ENCODE peak calls at places on chromosomes 12 and 14, in ten cellular contexts. One of them, this sample, is unnamed.

GRCh38 chr14:100536721-100537700 is 50.2 kb downstream of the BEGAIN start:
- DNase-seq in NCI-H2029 treated with DMSO at 0.1 percent for 48 hours: no peak
- DNase-seq in activated CD4-positive, alpha-beta memory T cell treated with anti-CD3 and anti-CD28 coated beads, Interleukin-2, amount 10 ng/mL, durations not matched to agents 7 days and 5 days: no peak
- DNase-seq in amniotic stem cell: no peak
- DNase-seq in stimulated activated CD8-positive, alpha-beta memory T cell treated with anti-CD3 and anti-CD28 coated beads, Interleukin-2, amount 100 ng/mL, for 1 hour: no peak
- DNase-seq in uterus: peak; percentile 11
- DNase-seq in SK-MEL-5: no peak
- DNase-seq in AG04450: no peak
- DNase-seq in HT-29: no peak
- DNase-seq in mucosa of gallbladder: no peak
- DNase-seq in this sample: no peak

GRCh38 chr12:13141686-13142085 is 38.2 kb upstream of the GSG1 start:
- DNase-seq in AG04450: no peak
- DNase-seq in uterus: no peak
- DNase-seq in stimulated activated CD8-positive, alpha-beta memory T cell treated with anti-CD3 and anti-CD28 coated beads, Interleukin-2, amount 100 ng/mL, for 1 hour: no peak
- DNase-seq in SK-MEL-5: no peak
- DNase-seq in HT-29: no peak
- DNase-seq in NCI-H2029 treated with DMSO at 0.1 percent for 48 hours: no peak
- DNase-seq in activated CD4-positive, alpha-beta memory T cell treated with anti-CD3 and anti-CD28 coated beads, Interleukin-2, amount 10 ng/mL, durations not matched to agents 7 days and 5 days: no peak
- DNase-seq in mucosa of gallbladder: no peak
- DNase-seq in amniotic stem cell: no peak
- DNase-seq in this sample: no peak

GRCh38 chr12:15088115-15088514 is 115.3 kb downstream of the PDE6H start:
- DNase-seq in activated CD4-positive, alpha-beta memory T cell treated with anti-CD3 and anti-CD28 coated beads, Interleukin-2, amount 10 ng/mL, durations not matched to agents 7 days and 5 days: peak; percentile 23
- DNase-seq in SK-MEL-5: no peak
- DNase-seq in NCI-H2029 treated with DMSO at 0.1 percent for 48 hours: no peak
- DNase-seq in AG04450: no peak
- DNase-seq in HT-29: no peak
- DNase-seq in stimulated activated CD8-positive, alpha-beta memory T cell treated with anti-CD3 and anti-CD28 coated beads, Interleukin-2, amount 100 ng/mL, for 1 hour: no peak
- DNase-seq in mucosa of gallbladder: no peak
- DNase-seq in amniotic stem cell: no peak
- DNase-seq in uterus: no peak
- DNase-seq in this sample: no peak

GRCh38 chr14:100557658-100558057 is 29.6 kb downstream of the BEGAIN start:
- DNase-seq in mucosa of gallbladder: no peak
- DNase-seq in AG04450: no peak
- DNase-seq in amniotic stem cell: no peak
- DNase-seq in HT-29: no peak
- DNase-seq in SK-MEL-5: no peak
- DNase-seq in activated CD4-positive, alpha-beta memory T cell treated with anti-CD3 and anti-CD28 coated beads, Interleukin-2, amount 10 ng/mL, durations not matched to agents 7 days and 5 days: no peak
- DNase-seq in stimulated activated CD8-positive, alpha-beta memory T cell treated with anti-CD3 and anti-CD28 coated beads, Interleukin-2, amount 100 ng/mL, for 1 hour: no peak
- DNase-seq in uterus: no peak
- DNase-seq in NCI-H2029 treated with DMSO at 0.1 percent for 48 hours: no peak
- DNase-seq in this sample: no peak

GRCh38 chr12:22518067-22518719 is 26.1 kb downstream of the C2CD5 start:
- DNase-seq in mucosa of gallbladder: peak; percentile 61
- DNase-seq in HT-29: peak; percentile 55
- DNase-seq in NCI-H2029 treated with DMSO at 0.1 percent for 48 hours: peak; percentile 83
- DNase-seq in SK-MEL-5: no peak
- DNase-seq in AG04450: no peak
- DNase-seq in stimulated activated CD8-positive, alpha-beta memory T cell treated with anti-CD3 and anti-CD28 coated beads, Interleukin-2, amount 100 ng/mL, for 1 hour: no peak
- DNase-seq in activated CD4-positive, alpha-beta memory T cell treated with anti-CD3 and anti-CD28 coated beads, Interleukin-2, amount 10 ng/mL, durations not matched to agents 7 days and 5 days: no peak
- DNase-seq in uterus: no peak
- DNase-seq in amniotic stem cell: no peak
- DNase-seq in this sample: no peak

GRCh38 chr14:72498646-72499045 is 395.3 kb downstream of the DPF3 start:
- DNase-seq in amniotic stem cell: no peak
- DNase-seq in activated CD4-positive, alpha-beta memory T cell treated with anti-CD3 and anti-CD28 coated beads, Interleukin-2, amount 10 ng/mL, durations not matched to agents 7 days and 5 days: no peak
- DNase-seq in AG04450: no peak
- DNase-seq in HT-29: no peak
- DNase-seq in stimulated activated CD8-positive, alpha-beta memory T cell treated with anti-CD3 and anti-CD28 coated beads, Interleukin-2, amount 100 ng/mL, for 1 hour: no peak
- DNase-seq in SK-MEL-5: no peak
- DNase-seq in mucosa of gallbladder: no peak
- DNase-seq in uterus: no peak
- DNase-seq in NCI-H2029 treated with DMSO at 0.1 percent for 48 hours: no peak
- DNase-seq in this sample: no peak

GRCh38 chr12:22408605-22409004 is 74.1 kb upstream of the ST8SIA1 start:
- DNase-seq in amniotic stem cell: no peak
- DNase-seq in stimulated activated CD8-positive, alpha-beta memory T cell treated with anti-CD3 and anti-CD28 coated beads, Interleukin-2, amount 100 ng/mL, for 1 hour: no peak
- DNase-seq in mucosa of gallbladder: no peak
- DNase-seq in NCI-H2029 treated with DMSO at 0.1 percent for 48 hours: no peak
- DNase-seq in AG04450: no peak
- DNase-seq in HT-29: no peak
- DNase-seq in activated CD4-positive, alpha-beta memory T cell treated with anti-CD3 and anti-CD28 coated beads, Interleukin-2, amount 10 ng/mL, durations not matched to agents 7 days and 5 days: no peak
- DNase-seq in SK-MEL-5: no peak
- DNase-seq in uterus: no peak
- DNase-seq in this sample: no peak

GRCh38 chr14:81831128-81831815 is 297.6 kb upstream of the SEL1L start:
- DNase-seq in HT-29: no peak
- DNase-seq in SK-MEL-5: no peak
- DNase-seq in activated CD4-positive, alpha-beta memory T cell treated with anti-CD3 and anti-CD28 coated beads, Interleukin-2, amount 10 ng/mL, durations not matched to agents 7 days and 5 days: no peak
- DNase-seq in mucosa of gallbladder: peak; percentile 15
- DNase-seq in stimulated activated CD8-positive, alpha-beta memory T cell treated with anti-CD3 and anti-CD28 coated beads, Interleukin-2, amount 100 ng/mL, for 1 hour: no peak
- DNase-seq in uterus: no peak
- DNase-seq in AG04450: no peak
- DNase-seq in amniotic stem cell: no peak
- DNase-seq in NCI-H2029 treated with DMSO at 0.1 percent for 48 hours: no peak
- DNase-seq in this sample: no peak

GRCh38 chr14:91228112-91229004 is 16.1 kb downstream of the GPR68 start:
- DNase-seq in activated CD4-positive, alpha-beta memory T cell treated with anti-CD3 and anti-CD28 coated beads, Interleukin-2, amount 10 ng/mL, durations not matched to agents 7 days and 5 days: peak; percentile 88
- DNase-seq in SK-MEL-5: no peak
- DNase-seq in uterus: no peak
- DNase-seq in amniotic stem cell: peak; percentile 25
- DNase-seq in AG04450: no peak
- DNase-seq in mucosa of gallbladder: no peak
- DNase-seq in HT-29: no peak
- DNase-seq in stimulated activated CD8-positive, alpha-beta memory T cell treated with anti-CD3 and anti-CD28 coated beads, Interleukin-2, amount 100 ng/mL, for 1 hour: peak; percentile 50
- DNase-seq in NCI-H2029 treated with DMSO at 0.1 percent for 48 hours: no peak
- DNase-seq in this sample: peak; percentile 58

GRCh38 chr12:43937947-43938346 is 102.1 kb downstream of the TMEM117 start:
- DNase-seq in stimulated activated CD8-positive, alpha-beta memory T cell treated with anti-CD3 and anti-CD28 coated beads, Interleukin-2, amount 100 ng/mL, for 1 hour: no peak
- DNase-seq in amniotic stem cell: no peak
- DNase-seq in activated CD4-positive, alpha-beta memory T cell treated with anti-CD3 and anti-CD28 coated beads, Interleukin-2, amount 10 ng/mL, durations not matched to agents 7 days and 5 days: no peak
- DNase-seq in HT-29: peak; percentile 8
- DNase-seq in uterus: no peak
- DNase-seq in AG04450: no peak
- DNase-seq in SK-MEL-5: peak; percentile 98
- DNase-seq in NCI-H2029 treated with DMSO at 0.1 percent for 48 hours: no peak
- DNase-seq in mucosa of gallbladder: no peak
- DNase-seq in this sample: no peak

GRCh38 chr12:24795699-24796385 is 153.1 kb downstream of the BCAT1 start:
- DNase-seq in AG04450: no peak
- DNase-seq in stimulated activated CD8-positive, alpha-beta memory T cell treated with anti-CD3 and anti-CD28 coated beads, Interleukin-2, amount 100 ng/mL, for 1 hour: no peak
- DNase-seq in activated CD4-positive, alpha-beta memory T cell treated with anti-CD3 and anti-CD28 coated beads, Interleukin-2, amount 10 ng/mL, durations not matched to agents 7 days and 5 days: no peak
- DNase-seq in NCI-H2029 treated with DMSO at 0.1 percent for 48 hours: no peak
- DNase-seq in uterus: no peak
- DNase-seq in mucosa of gallbladder: no peak
- DNase-seq in amniotic stem cell: no peak
- DNase-seq in SK-MEL-5: no peak
- DNase-seq in HT-29: no peak
- DNase-seq in this sample: no peak

GRCh38 chr12:15268927-15269552 is 47.8 kb upstream of the RERG start:
- DNase-seq in HT-29: peak; percentile 78
- DNase-seq in activated CD4-positive, alpha-beta memory T cell treated with anti-CD3 and anti-CD28 coated beads, Interleukin-2, amount 10 ng/mL, durations not matched to agents 7 days and 5 days: peak; percentile 39
- DNase-seq in stimulated activated CD8-positive, alpha-beta memory T cell treated with anti-CD3 and anti-CD28 coated beads, Interleukin-2, amount 100 ng/mL, for 1 hour: no peak
- DNase-seq in amniotic stem cell: peak; percentile 2
- DNase-seq in NCI-H2029 treated with DMSO at 0.1 percent for 48 hours: peak; percentile 80
- DNase-seq in AG04450: peak; percentile 23
- DNase-seq in SK-MEL-5: peak; percentile 88
- DNase-seq in uterus: peak; percentile 65
- DNase-seq in mucosa of gallbladder: peak; percentile 21
- DNase-seq in this sample: peak; percentile 22

GRCh38 chr12:32140867-32141266 is 34.2 kb downstream of the BICD1 start:
- DNase-seq in HT-29: no peak
- DNase-seq in mucosa of gallbladder: no peak
- DNase-seq in stimulated activated CD8-positive, alpha-beta memory T cell treated with anti-CD3 and anti-CD28 coated beads, Interleukin-2, amount 100 ng/mL, for 1 hour: no peak
- DNase-seq in SK-MEL-5: no peak
- DNase-seq in activated CD4-positive, alpha-beta memory T cell treated with anti-CD3 and anti-CD28 coated beads, Interleukin-2, amount 10 ng/mL, durations not matched to agents 7 days and 5 days: no peak
- DNase-seq in AG04450: no peak
- DNase-seq in uterus: no peak
- DNase-seq in amniotic stem cell: no peak
- DNase-seq in NCI-H2029 treated with DMSO at 0.1 percent for 48 hours: no peak
- DNase-seq in this sample: no peak

GRCh38 chr12:6953417-6954315 is 2.5 kb downstream of the PTPN6 start:
- DNase-seq in mucosa of gallbladder: peak; percentile 59
- DNase-seq in HT-29: no peak
- DNase-seq in activated CD4-positive, alpha-beta memory T cell treated with anti-CD3 and anti-CD28 coated beads, Interleukin-2, amount 10 ng/mL, durations not matched to agents 7 days and 5 days: peak; percentile 84
- DNase-seq in NCI-H2029 treated with DMSO at 0.1 percent for 48 hours: no peak
- DNase-seq in amniotic stem cell: no peak
- DNase-seq in uterus: no peak
- DNase-seq in stimulated activated CD8-positive, alpha-beta memory T cell treated with anti-CD3 and anti-CD28 coated beads, Interleukin-2, amount 100 ng/mL, for 1 hour: peak; percentile 73
- DNase-seq in SK-MEL-5: no peak
- DNase-seq in AG04450: no peak
- DNase-seq in this sample: no peak

GRCh38 chr12:121784460-121784859 is 9.0 kb downstream of the RHOF start:
- DNase-seq in amniotic stem cell: peak; percentile 42
- DNase-seq in NCI-H2029 treated with DMSO at 0.1 percent for 48 hours: no peak
- DNase-seq in stimulated activated CD8-positive, alpha-beta memory T cell treated with anti-CD3 and anti-CD28 coated beads, Interleukin-2, amount 100 ng/mL, for 1 hour: no peak
- DNase-seq in AG04450: no peak
- DNase-seq in uterus: peak; percentile 71
- DNase-seq in activated CD4-positive, alpha-beta memory T cell treated with anti-CD3 and anti-CD28 coated beads, Interleukin-2, amount 10 ng/mL, durations not matched to agents 7 days and 5 days: no peak
- DNase-seq in mucosa of gallbladder: no peak
- DNase-seq in HT-29: no peak
- DNase-seq in SK-MEL-5: no peak
- DNase-seq in this sample: no peak

GRCh38 chr14:75279739-75280447 is 1.3 kb downstream of the FOS start:
- DNase-seq in amniotic stem cell: no peak
- DNase-seq in HT-29: peak; percentile 45
- DNase-seq in stimulated activated CD8-positive, alpha-beta memory T cell treated with anti-CD3 and anti-CD28 coated beads, Interleukin-2, amount 100 ng/mL, for 1 hour: no peak
- DNase-seq in AG04450: no peak
- DNase-seq in uterus: peak; percentile 45
- DNase-seq in activated CD4-positive, alpha-beta memory T cell treated with anti-CD3 and anti-CD28 coated beads, Interleukin-2, amount 10 ng/mL, durations not matched to agents 7 days and 5 days: peak; percentile 38
- DNase-seq in mucosa of gallbladder: no peak
- DNase-seq in SK-MEL-5: peak; percentile 33
- DNase-seq in NCI-H2029 treated with DMSO at 0.1 percent for 48 hours: no peak
- DNase-seq in this sample: no peak

GRCh38 chr14:26597136-26598080 is at the start of gene NOVA1:
- DNase-seq in activated CD4-positive, alpha-beta memory T cell treated with anti-CD3 and anti-CD28 coated beads, Interleukin-2, amount 10 ng/mL, durations not matched to agents 7 days and 5 days: no peak
- DNase-seq in mucosa of gallbladder: peak; percentile 10
- DNase-seq in HT-29: peak; percentile 11
- DNase-seq in uterus: peak; percentile 38
- DNase-seq in SK-MEL-5: no peak
- DNase-seq in stimulated activated CD8-positive, alpha-beta memory T cell treated with anti-CD3 and anti-CD28 coated beads, Interleukin-2, amount 100 ng/mL, for 1 hour: no peak
- DNase-seq in AG04450: no peak
- DNase-seq in amniotic stem cell: no peak
- DNase-seq in NCI-H2029 treated with DMSO at 0.1 percent for 48 hours: no peak
- DNase-seq in this sample: peak; percentile 9

GRCh38 chr12:62799126-62799736 is 135.7 kb downstream of the PPM1H start:
- DNase-seq in stimulated activated CD8-positive, alpha-beta memory T cell treated with anti-CD3 and anti-CD28 coated beads, Interleukin-2, amount 100 ng/mL, for 1 hour: peak; percentile 19
- DNase-seq in mucosa of gallbladder: peak; percentile 72
- DNase-seq in NCI-H2029 treated with DMSO at 0.1 percent for 48 hours: peak; percentile 72
- DNase-seq in amniotic stem cell: peak; percentile 56
- DNase-seq in HT-29: peak; percentile 86
- DNase-seq in SK-MEL-5: peak; percentile 85
- DNase-seq in activated CD4-positive, alpha-beta memory T cell treated with anti-CD3 and anti-CD28 coated beads, Interleukin-2, amount 10 ng/mL, durations not matched to agents 7 days and 5 days: peak; percentile 52
- DNase-seq in uterus: peak; percentile 62
- DNase-seq in AG04450: peak; percentile 43
- DNase-seq in this sample: peak; percentile 38

GRCh38 chr14:32620724-32621123 is 291.6 kb downstream of the AKAP6 start:
- DNase-seq in uterus: no peak
- DNase-seq in stimulated activated CD8-positive, alpha-beta memory T cell treated with anti-CD3 and anti-CD28 coated beads, Interleukin-2, amount 100 ng/mL, for 1 hour: no peak
- DNase-seq in mucosa of gallbladder: no peak
- DNase-seq in NCI-H2029 treated with DMSO at 0.1 percent for 48 hours: no peak
- DNase-seq in SK-MEL-5: no peak
- DNase-seq in HT-29: no peak
- DNase-seq in activated CD4-positive, alpha-beta memory T cell treated with anti-CD3 and anti-CD28 coated beads, Interleukin-2, amount 10 ng/mL, durations not matched to agents 7 days and 5 days: no peak
- DNase-seq in amniotic stem cell: no peak
- DNase-seq in AG04450: no peak
- DNase-seq in this sample: no peak

GRCh38 chr14:100285021-100285912 is 21.0 kb downstream of the SLC25A29 start:
- DNase-seq in SK-MEL-5: peak; percentile 52
- DNase-seq in uterus: peak; percentile 52
- DNase-seq in HT-29: peak; percentile 60
- DNase-seq in AG04450: no peak
- DNase-seq in mucosa of gallbladder: peak; percentile 51
- DNase-seq in amniotic stem cell: no peak
- DNase-seq in stimulated activated CD8-positive, alpha-beta memory T cell treated with anti-CD3 and anti-CD28 coated beads, Interleukin-2, amount 100 ng/mL, for 1 hour: peak; percentile 60
- DNase-seq in NCI-H2029 treated with DMSO at 0.1 percent for 48 hours: no peak
- DNase-seq in activated CD4-positive, alpha-beta memory T cell treated with anti-CD3 and anti-CD28 coated beads, Interleukin-2, amount 10 ng/mL, durations not matched to agents 7 days and 5 days: peak; percentile 81
- DNase-seq in this sample: peak; percentile 96

GRCh38 chr12:99911076-99911475 is 73.7 kb downstream of the ANKS1B start:
- DNase-seq in amniotic stem cell: peak; percentile 96
- DNase-seq in AG04450: peak; percentile 65
- DNase-seq in uterus: peak; percentile 32
- DNase-seq in HT-29: no peak
- DNase-seq in mucosa of gallbladder: peak; percentile 49
- DNase-seq in SK-MEL-5: peak; percentile 38
- DNase-seq in stimulated activated CD8-positive, alpha-beta memory T cell treated with anti-CD3 and anti-CD28 coated beads, Interleukin-2, amount 100 ng/mL, for 1 hour: no peak
- DNase-seq in NCI-H2029 treated with DMSO at 0.1 percent for 48 hours: no peak
- DNase-seq in activated CD4-positive, alpha-beta memory T cell treated with anti-CD3 and anti-CD28 coated beads, Interleukin-2, amount 10 ng/mL, durations not matched to agents 7 days and 5 days: no peak
- DNase-seq in this sample: no peak

GRCh38 chr14:98756749-98757148 is 515.2 kb downstream of the BCL11B start:
- DNase-seq in mucosa of gallbladder: no peak
- DNase-seq in HT-29: no peak
- DNase-seq in SK-MEL-5: no peak
- DNase-seq in activated CD4-positive, alpha-beta memory T cell treated with anti-CD3 and anti-CD28 coated beads, Interleukin-2, amount 10 ng/mL, durations not matched to agents 7 days and 5 days: no peak
- DNase-seq in amniotic stem cell: no peak
- DNase-seq in stimulated activated CD8-positive, alpha-beta memory T cell treated with anti-CD3 and anti-CD28 coated beads, Interleukin-2, amount 100 ng/mL, for 1 hour: no peak
- DNase-seq in uterus: no peak
- DNase-seq in NCI-H2029 treated with DMSO at 0.1 percent for 48 hours: no peak
- DNase-seq in AG04450: no peak
- DNase-seq in this sample: no peak

GRCh38 chr12:66304296-66304915 is 2.1 kb downstream of the HELB start:
- DNase-seq in mucosa of gallbladder: no peak
- DNase-seq in SK-MEL-5: no peak
- DNase-seq in uterus: no peak
- DNase-seq in NCI-H2029 treated with DMSO at 0.1 percent for 48 hours: no peak
- DNase-seq in stimulated activated CD8-positive, alpha-beta memory T cell treated with anti-CD3 and anti-CD28 coated beads, Interleukin-2, amount 100 ng/mL, for 1 hour: no peak
- DNase-seq in activated CD4-positive, alpha-beta memory T cell treated with anti-CD3 and anti-CD28 coated beads, Interleukin-2, amount 10 ng/mL, durations not matched to agents 7 days and 5 days: no peak
- DNase-seq in AG04450: no peak
- DNase-seq in amniotic stem cell: no peak
- DNase-seq in HT-29: no peak
- DNase-seq in this sample: no peak

GRCh38 chr12:63353559-63353958 is 202.6 kb upstream of the AVPR1A start:
- DNase-seq in NCI-H2029 treated with DMSO at 0.1 percent for 48 hours: no peak
- DNase-seq in AG04450: no peak
- DNase-seq in SK-MEL-5: peak; percentile 36
- DNase-seq in mucosa of gallbladder: no peak
- DNase-seq in uterus: no peak
- DNase-seq in stimulated activated CD8-positive, alpha-beta memory T cell treated with anti-CD3 and anti-CD28 coated beads, Interleukin-2, amount 100 ng/mL, for 1 hour: no peak
- DNase-seq in HT-29: peak; percentile 59
- DNase-seq in amniotic stem cell: no peak
- DNase-seq in activated CD4-positive, alpha-beta memory T cell treated with anti-CD3 and anti-CD28 coated beads, Interleukin-2, amount 10 ng/mL, durations not matched to agents 7 days and 5 days: no peak
- DNase-seq in this sample: no peak

GRCh38 chr12:117580718-117581062 is 219.3 kb upstream of the NOS1 start:
- DNase-seq in AG04450: no peak
- DNase-seq in uterus: peak; percentile 14
- DNase-seq in amniotic stem cell: no peak
- DNase-seq in mucosa of gallbladder: no peak
- DNase-seq in stimulated activated CD8-positive, alpha-beta memory T cell treated with anti-CD3 and anti-CD28 coated beads, Interleukin-2, amount 100 ng/mL, for 1 hour: no peak
- DNase-seq in activated CD4-positive, alpha-beta memory T cell treated with anti-CD3 and anti-CD28 coated beads, Interleukin-2, amount 10 ng/mL, durations not matched to agents 7 days and 5 days: no peak
- DNase-seq in NCI-H2029 treated with DMSO at 0.1 percent for 48 hours: no peak
- DNase-seq in HT-29: peak; percentile 27
- DNase-seq in SK-MEL-5: peak; percentile 77
- DNase-seq in this sample: peak; percentile 20